ENCODE peak calls at places on chromosome 22, in five cellular contexts. X, H, W, C and V are unnamed samples.

GRCh38 chr22:39142088-39142667 is 10.3 kb downstream of the CBX7 start:
- DNase-seq in X (no peak), H (no peak), C (no peak), W (no peak), V (no peak)

GRCh38 chr22:24501366-24502005 is 6.4 kb downstream of the UPB1 start:
- DNase-seq in W (no peak), X (no peak), H (no peak), C (no peak), V (peak)

GRCh38 chr22:43134553-43134952 is 8.6 kb downstream of the MCAT start:
- DNase-seq in X (no peak), W (no peak), H (no peak), C (no peak), V (no peak)

GRCh38 chr22:21079493-21079892 is 33.7 kb downstream of the LRRC74B start:
- DNase-seq in H (no peak), X (no peak), C (no peak), W (no peak), V (no peak)

GRCh38 chr22:37244114-37244921 is at the start of gene RAC2:
- DNase-seq in C (no peak), W (peak), X (no peak), H (no peak), V (peak)

GRCh38 chr22:20430641-20431519 is 6.7 kb downstream of the SCARF2 start:
- DNase-seq in H (no peak), W (peak), C (no peak), X (no peak), V (no peak)

GRCh38 chr22:26629988-26630761 is 8.4 kb downstream of the CRYBA4 start:
- DNase-seq in W (no peak), X (no peak), C (no peak), H (no peak), V (no peak)

GRCh38 chr22:49718396-49718795 is 109.3 kb downstream of the BRD1 start:
- DNase-seq in W (no peak), H (no peak), X (no peak), C (no peak), V (no peak)

GRCh38 chr22:32823024-32823730 is 21.7 kb downstream of the TIMP3 start:
- DNase-seq in W (peak), H (no peak), X (no peak), C (no peak), V (peak)